ENCODE peak calls at places on chromosomes 3 and 15, in seven cellular contexts. One of them, this sample, is unnamed. For H3K4me1, the result is how much of the 10 kb centered on the place peaks cover.

GRCh38 chr3:15974647-15975046 is 176.9 kb upstream of the ANKRD28 start:
- DNase-seq in sigmoid colon: no peak
- DNase-seq in breast epithelium: no peak
- DNase-seq in GM23338: peak
- DNase-seq in stomach: no peak
- DNase-seq in transverse colon: no peak
- DNase-seq in HepG2: no peak
- DNase-seq in this sample: no peak

GRCh38 chr3:175392653-175393052 is 533.5 kb downstream of the NAALADL2 start:
- DNase-seq in sigmoid colon: no peak
- DNase-seq in breast epithelium: no peak
- DNase-seq in GM23338: no peak
- DNase-seq in stomach: no peak
- DNase-seq in transverse colon: no peak
- DNase-seq in HepG2: no peak
- DNase-seq in this sample: no peak

GRCh38 chr3:146701246-146701645 is 96.1 kb upstream of the PLSCR5 start:
- DNase-seq in sigmoid colon: no peak
- DNase-seq in breast epithelium: no peak
- DNase-seq in GM23338: peak
- DNase-seq in stomach: no peak
- DNase-seq in transverse colon: no peak
- DNase-seq in HepG2: no peak
- DNase-seq in this sample: no peak

GRCh38 chr3:25513642-25514266 is 85.7 kb downstream of the RARB start:
- DNase-seq in sigmoid colon: no peak
- DNase-seq in breast epithelium: no peak
- DNase-seq in GM23338: peak
- DNase-seq in stomach: no peak
- DNase-seq in transverse colon: no peak
- DNase-seq in HepG2: no peak
- DNase-seq in this sample: no peak

GRCh38 chr15:74406992-74407705 is 26.6 kb downstream of the SEMA7A start:
- DNase-seq in sigmoid colon: no peak
- DNase-seq in breast epithelium: no peak
- DNase-seq in GM23338: peak
- DNase-seq in stomach: no peak
- DNase-seq in transverse colon: no peak
- DNase-seq in HepG2: peak
- DNase-seq in this sample: no peak

GRCh38 chr3:37441689-37442088 is 267.3 kb upstream of the LRRFIP2 start:
- DNase-seq in sigmoid colon: no peak
- DNase-seq in breast epithelium: no peak
- DNase-seq in GM23338: peak
- DNase-seq in stomach: no peak
- DNase-seq in transverse colon: no peak
- DNase-seq in HepG2: no peak
- DNase-seq in this sample: no peak

GRCh38 chr3:160941885-160942494 is 163.2 kb downstream of the B3GALNT1 start:
- DNase-seq in sigmoid colon: peak
- DNase-seq in breast epithelium: peak
- DNase-seq in GM23338: peak
- DNase-seq in stomach: peak
- DNase-seq in transverse colon: peak
- DNase-seq in HepG2: peak
- DNase-seq in this sample: no peak

GRCh38 chr3:106588739-106589138 is 719.9 kb upstream of the CBLB start:
- DNase-seq in sigmoid colon: no peak
- DNase-seq in breast epithelium: no peak
- DNase-seq in GM23338: no peak
- DNase-seq in stomach: no peak
- DNase-seq in transverse colon: no peak
- DNase-seq in HepG2: no peak
- DNase-seq in this sample: no peak

GRCh38 chr15:38070778-38071177 is 136.3 kb downstream of the TMCO5A start:
- DNase-seq in sigmoid colon: no peak
- DNase-seq in breast epithelium: no peak
- DNase-seq in GM23338: no peak
- DNase-seq in stomach: no peak
- DNase-seq in transverse colon: no peak
- DNase-seq in HepG2: no peak
- DNase-seq in this sample: no peak

GRCh38 chr3:111904376-111905241 is 45.5 kb downstream of the PHLDB2 start:
- DNase-seq in sigmoid colon: no peak
- DNase-seq in breast epithelium: no peak
- DNase-seq in GM23338: no peak
- DNase-seq in stomach: no peak
- DNase-seq in transverse colon: no peak
- DNase-seq in HepG2: peak
- DNase-seq in this sample: no peak

GRCh38 chr3:49092948-49093852 is 671 bp downstream of the QRICH1 start:
- DNase-seq in sigmoid colon: peak
- DNase-seq in breast epithelium: peak
- DNase-seq in GM23338: peak
- DNase-seq in stomach: peak
- DNase-seq in transverse colon: peak
- DNase-seq in HepG2: peak
- DNase-seq in this sample: peak
- H3K4me1 ChIP-seq in sigmoid colon: half or more
- H3K4me1 ChIP-seq in breast epithelium: under half
- H3K4me1 ChIP-seq in GM23338: under half
- H3K4me1 ChIP-seq in stomach: half or more
- H3K4me1 ChIP-seq in transverse colon: under half
- H3K4me1 ChIP-seq in HepG2: under half
- H3K4me1 ChIP-seq in this sample: half or more

GRCh38 chr3:159855599-159856495 is 132.8 kb upstream of the IL12A start:
- DNase-seq in sigmoid colon: no peak
- DNase-seq in breast epithelium: no peak
- DNase-seq in GM23338: no peak
- DNase-seq in stomach: no peak
- DNase-seq in transverse colon: no peak
- DNase-seq in HepG2: no peak
- DNase-seq in this sample: no peak
- TF ChIP-seq POLR2AphosphoS5 in sigmoid colon: no peak
- TF ChIP-seq POLR2AphosphoS5 in breast epithelium: no peak
- TF ChIP-seq POLR2AphosphoS5 in GM23338: no peak
- TF ChIP-seq POLR2AphosphoS5 in stomach: no peak
- TF ChIP-seq POLR2AphosphoS5 in transverse colon: no peak
- TF ChIP-seq POLR2AphosphoS5 in HepG2: no peak
- TF ChIP-seq POLR2AphosphoS5 in this sample: no peak

DNA sequence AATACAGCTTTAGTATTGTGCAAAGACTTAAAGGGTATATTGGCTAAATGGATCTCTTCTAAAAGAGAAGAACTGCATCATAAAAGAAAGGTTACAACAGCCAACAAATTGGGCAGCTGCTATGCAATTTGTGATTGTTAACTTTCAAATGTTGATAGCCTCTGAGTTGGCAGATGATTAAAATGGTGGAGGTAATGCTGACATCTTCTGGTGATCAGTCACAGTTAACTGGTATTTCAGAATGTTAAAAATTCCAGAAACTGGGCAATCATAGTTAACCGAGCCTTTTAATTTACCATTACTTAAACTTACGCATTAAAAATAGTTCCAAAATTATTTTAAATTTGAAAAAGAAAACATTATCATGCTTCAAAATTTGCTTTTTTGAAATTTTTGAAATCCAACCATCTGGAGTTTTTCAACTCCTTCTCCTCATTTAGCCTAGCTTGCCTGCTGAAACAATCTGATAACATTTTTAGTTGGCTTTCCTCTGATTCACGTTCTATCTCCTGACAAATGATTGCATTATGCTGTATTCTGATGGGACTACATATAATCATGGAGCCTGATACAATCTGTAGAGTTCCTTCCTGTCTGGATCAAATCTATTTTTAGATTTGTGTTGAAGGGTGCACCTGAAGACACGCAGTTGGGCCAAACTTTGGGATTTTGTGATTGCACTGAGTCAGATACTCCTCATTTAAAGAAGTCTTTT is 144.0 kb upstream of the PDZRN3 start:
- DNase-seq in sigmoid colon: no peak
- DNase-seq in breast epithelium: no peak
- DNase-seq in GM23338: peak
- DNase-seq in stomach: no peak
- DNase-seq in transverse colon: no peak
- DNase-seq in HepG2: no peak
- DNase-seq in this sample: no peak
- H3K4me1 ChIP-seq in sigmoid colon: under half
- H3K4me1 ChIP-seq in breast epithelium: under half
- H3K4me1 ChIP-seq in GM23338: under half
- H3K4me1 ChIP-seq in stomach: under half
- H3K4me1 ChIP-seq in transverse colon: under half
- H3K4me1 ChIP-seq in HepG2: under half
- H3K4me1 ChIP-seq in this sample: under half

GRCh38 chr3:127867412-127867811 is 45.1 kb upstream of the MGLL start:
- DNase-seq in sigmoid colon: no peak
- DNase-seq in breast epithelium: no peak
- DNase-seq in GM23338: no peak
- DNase-seq in stomach: no peak
- DNase-seq in transverse colon: no peak
- DNase-seq in HepG2: no peak
- DNase-seq in this sample: no peak

GRCh38 chr3:127865941-127866340 is 43.6 kb upstream of the MGLL start:
- DNase-seq in sigmoid colon: no peak
- DNase-seq in breast epithelium: no peak
- DNase-seq in GM23338: peak
- DNase-seq in stomach: no peak
- DNase-seq in transverse colon: no peak
- DNase-seq in HepG2: no peak
- DNase-seq in this sample: no peak

GRCh38 chr3:127867986-127868385 is 45.7 kb upstream of the MGLL start:
- DNase-seq in sigmoid colon: no peak
- DNase-seq in breast epithelium: no peak
- DNase-seq in GM23338: no peak
- DNase-seq in stomach: no peak
- DNase-seq in transverse colon: no peak
- DNase-seq in HepG2: no peak
- DNase-seq in this sample: no peak
- TF ChIP-seq POLR2AphosphoS5 in sigmoid colon: no peak
- TF ChIP-seq POLR2AphosphoS5 in breast epithelium: no peak
- TF ChIP-seq POLR2AphosphoS5 in GM23338: no peak
- TF ChIP-seq POLR2AphosphoS5 in stomach: no peak
- TF ChIP-seq POLR2AphosphoS5 in transverse colon: no peak
- TF ChIP-seq POLR2AphosphoS5 in HepG2: no peak
- TF ChIP-seq POLR2AphosphoS5 in this sample: no peak

GRCh38 chr3:78870484-78870883 is 897.3 kb downstream of the ROBO1 start:
- DNase-seq in sigmoid colon: no peak
- DNase-seq in breast epithelium: no peak
- DNase-seq in GM23338: no peak
- DNase-seq in stomach: no peak
- DNase-seq in transverse colon: no peak
- DNase-seq in HepG2: peak
- DNase-seq in this sample: no peak
- H3K4me1 ChIP-seq in sigmoid colon: under half
- H3K4me1 ChIP-seq in breast epithelium: under half
- H3K4me1 ChIP-seq in GM23338: under half
- H3K4me1 ChIP-seq in stomach: under half
- H3K4me1 ChIP-seq in transverse colon: under half
- H3K4me1 ChIP-seq in HepG2: half or more
- H3K4me1 ChIP-seq in this sample: under half

GRCh38 chr3:64945171-64945684 is 257.4 kb upstream of the ADAMTS9 start:
- DNase-seq in sigmoid colon: no peak
- DNase-seq in breast epithelium: no peak
- DNase-seq in GM23338: peak
- DNase-seq in stomach: no peak
- DNase-seq in transverse colon: no peak
- DNase-seq in HepG2: no peak
- DNase-seq in this sample: no peak
- TF ChIP-seq POLR2AphosphoS5 in sigmoid colon: no peak
- TF ChIP-seq POLR2AphosphoS5 in breast epithelium: no peak
- TF ChIP-seq POLR2AphosphoS5 in GM23338: no peak
- TF ChIP-seq POLR2AphosphoS5 in stomach: peak
- TF ChIP-seq POLR2AphosphoS5 in transverse colon: peak
- TF ChIP-seq POLR2AphosphoS5 in HepG2: no peak
- TF ChIP-seq POLR2AphosphoS5 in this sample: peak

DNA sequence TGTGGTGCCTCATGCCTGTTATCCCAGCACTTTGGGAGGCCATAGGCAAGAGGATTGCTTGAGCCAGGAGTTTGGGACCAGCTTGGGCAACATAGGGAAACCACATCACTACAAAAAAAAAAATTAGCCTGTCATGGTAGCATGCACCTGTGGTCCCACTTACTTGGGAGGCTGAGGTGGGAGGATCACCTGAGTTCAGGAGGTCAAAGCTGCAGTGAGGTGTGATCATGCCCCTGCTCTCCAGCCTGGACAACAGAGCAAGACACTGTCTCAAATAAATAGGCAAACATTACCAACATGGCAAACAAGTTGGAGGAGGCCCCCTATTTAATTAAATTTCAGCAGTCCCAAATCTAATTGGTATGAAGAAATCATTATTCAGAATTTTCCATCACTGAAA is 143.6 kb downstream of the PGPEP1L start:
- DNase-seq in sigmoid colon: no peak
- DNase-seq in breast epithelium: no peak
- DNase-seq in GM23338: no peak
- DNase-seq in stomach: no peak
- DNase-seq in transverse colon: no peak
- DNase-seq in HepG2: no peak
- DNase-seq in this sample: no peak
- H3K4me1 ChIP-seq in sigmoid colon: half or more
- H3K4me1 ChIP-seq in breast epithelium: under half
- H3K4me1 ChIP-seq in GM23338: half or more
- H3K4me1 ChIP-seq in stomach: under half
- H3K4me1 ChIP-seq in transverse colon: under half
- H3K4me1 ChIP-seq in HepG2: under half
- H3K4me1 ChIP-seq in this sample: half or more

GRCh38 chr3:100984257-100984772 is 8.9 kb downstream of the ABI3BP start:
- DNase-seq in sigmoid colon: no peak
- DNase-seq in breast epithelium: no peak
- DNase-seq in GM23338: no peak
- DNase-seq in stomach: no peak
- DNase-seq in transverse colon: no peak
- DNase-seq in HepG2: no peak
- DNase-seq in this sample: no peak
- TF ChIP-seq POLR2AphosphoS5 in sigmoid colon: no peak
- TF ChIP-seq POLR2AphosphoS5 in breast epithelium: no peak
- TF ChIP-seq POLR2AphosphoS5 in GM23338: no peak
- TF ChIP-seq POLR2AphosphoS5 in stomach: no peak
- TF ChIP-seq POLR2AphosphoS5 in transverse colon: no peak
- TF ChIP-seq POLR2AphosphoS5 in HepG2: no peak
- TF ChIP-seq POLR2AphosphoS5 in this sample: no peak

GRCh38 chr3:150451329-150452084 is 43.4 kb downstream of the TSC22D2 start:
- DNase-seq in sigmoid colon: no peak
- DNase-seq in breast epithelium: no peak
- DNase-seq in GM23338: no peak
- DNase-seq in stomach: no peak
- DNase-seq in transverse colon: no peak
- DNase-seq in HepG2: no peak
- DNase-seq in this sample: no peak
- H3K4me1 ChIP-seq in sigmoid colon: half or more
- H3K4me1 ChIP-seq in breast epithelium: under half
- H3K4me1 ChIP-seq in GM23338: under half
- H3K4me1 ChIP-seq in stomach: under half
- H3K4me1 ChIP-seq in transverse colon: under half
- H3K4me1 ChIP-seq in HepG2: under half
- H3K4me1 ChIP-seq in this sample: under half